ENCODE peak calls at places on chromosomes 7 and 10, in five cellular contexts. One of them, this sample, is unnamed.

GRCh38 chr7:90816511-90817142 is 220.5 kb downstream of the CDK14 start:
- DNase-seq in hepatocyte: peak; percentile 64
- DNase-seq in GM23248: peak; percentile 99
- DNase-seq in Karpas-422: peak; percentile 52
- DNase-seq in OCI-LY7: no peak
- DNase-seq in this sample: peak; percentile 96

GRCh38 chr10:7397049-7397448 is 13.8 kb downstream of the SFMBT2 start:
- DNase-seq in Karpas-422: no peak
- DNase-seq in hepatocyte: no peak
- DNase-seq in GM23248: peak; percentile 44
- DNase-seq in OCI-LY7: no peak
- DNase-seq in this sample: no peak

GRCh38 chr7:26182283-26182682 is 18.3 kb downstream of the HNRNPA2B1 start:
- DNase-seq in hepatocyte: no peak
- DNase-seq in OCI-LY7: no peak
- DNase-seq in Karpas-422: no peak
- DNase-seq in GM23248: no peak
- DNase-seq in this sample: peak; percentile 16

GRCh38 chr10:11180228-11180627 is 162.6 kb downstream of the CELF2 start:
- DNase-seq in Karpas-422: no peak
- DNase-seq in hepatocyte: no peak
- DNase-seq in OCI-LY7: no peak
- DNase-seq in GM23248: no peak
- DNase-seq in this sample: no peak

GRCh38 chr10:80460399-80461207 is 6.5 kb downstream of the TSPAN14 start:
- DNase-seq in hepatocyte: peak; percentile 83
- DNase-seq in Karpas-422: no peak
- DNase-seq in GM23248: peak; percentile 54
- DNase-seq in OCI-LY7: no peak
- DNase-seq in this sample: no peak

GRCh38 chr10:89695307-89695706 is 6.1 kb upstream of the KIF20B start:
- DNase-seq in hepatocyte: peak; percentile 7
- DNase-seq in GM23248: no peak
- DNase-seq in Karpas-422: no peak
- DNase-seq in OCI-LY7: no peak
- DNase-seq in this sample: no peak

GRCh38 chr7:25820432-25821040 is 331.5 kb upstream of the NFE2L3 start:
- DNase-seq in hepatocyte: peak; percentile 23
- DNase-seq in GM23248: peak; percentile 37
- DNase-seq in Karpas-422: peak; percentile 82
- DNase-seq in OCI-LY7: peak; percentile 64
- DNase-seq in this sample: peak; percentile 42

GRCh38 chr10:110175406-110175805 is 32.0 kb upstream of the MXI1 start:
- DNase-seq in GM23248: peak; percentile 26
- DNase-seq in Karpas-422: no peak
- DNase-seq in OCI-LY7: no peak
- DNase-seq in hepatocyte: no peak
- DNase-seq in this sample: peak; percentile 10

GRCh38 chr10:43211030-43211429 is 55.8 kb downstream of the RASGEF1A start:
- DNase-seq in GM23248: peak; percentile 88
- DNase-seq in hepatocyte: peak; percentile 37
- DNase-seq in Karpas-422: no peak
- DNase-seq in OCI-LY7: no peak
- DNase-seq in this sample: peak; percentile 19

GRCh38 chr10:1882168-1882567 is 144.8 kb upstream of the ADARB2 start:
- DNase-seq in GM23248: no peak
- DNase-seq in Karpas-422: no peak
- DNase-seq in hepatocyte: no peak
- DNase-seq in OCI-LY7: no peak
- DNase-seq in this sample: no peak

GRCh38 chr10:99266383-99266782 is 30.7 kb upstream of the HPSE2 start:
- DNase-seq in Karpas-422: no peak
- DNase-seq in OCI-LY7: peak; percentile 65
- DNase-seq in hepatocyte: no peak
- DNase-seq in GM23248: no peak
- DNase-seq in this sample: no peak

GRCh38 chr7:44116789-44117666 is 6.3 kb downstream of the POLD2 start:
- DNase-seq in hepatocyte: no peak
- DNase-seq in GM23248: no peak
- DNase-seq in Karpas-422: no peak
- DNase-seq in OCI-LY7: no peak
- DNase-seq in this sample: no peak

GRCh38 chr10:73625004-73625883 is 16.0 kb downstream of the MYOZ1 start:
- DNase-seq in GM23248: peak; percentile 61
- DNase-seq in hepatocyte: peak; percentile 50
- DNase-seq in Karpas-422: peak; percentile 70
- DNase-seq in OCI-LY7: peak; percentile 41
- DNase-seq in this sample: peak; percentile 92

GRCh38 chr10:116011929-116012328 is 261.1 kb downstream of the GFRA1 start:
- DNase-seq in Karpas-422: no peak
- DNase-seq in hepatocyte: no peak
- DNase-seq in OCI-LY7: no peak
- DNase-seq in GM23248: no peak
- DNase-seq in this sample: no peak

GRCh38 chr10:10564081-10564480 is 453.6 kb upstream of the CELF2 start:
- DNase-seq in Karpas-422: no peak
- DNase-seq in OCI-LY7: no peak
- DNase-seq in GM23248: peak; percentile 82
- DNase-seq in hepatocyte: no peak
- DNase-seq in this sample: no peak

GRCh38 chr10:23171232-23171876 is 20.8 kb upstream of the PTF1A start:
- DNase-seq in Karpas-422: no peak
- DNase-seq in hepatocyte: peak; percentile 75
- DNase-seq in OCI-LY7: no peak
- DNase-seq in GM23248: peak; percentile 68
- DNase-seq in this sample: peak; percentile 35

GRCh38 chr10:42951486-42952251 is 125.2 kb upstream of the RET start:
- DNase-seq in OCI-LY7: no peak
- DNase-seq in GM23248: peak; percentile 6
- DNase-seq in hepatocyte: peak; percentile 42
- DNase-seq in Karpas-422: no peak
- DNase-seq in this sample: peak; percentile 24

GRCh38 chr10:132482090-132482489 is 55.5 kb upstream of the INPP5A start:
- DNase-seq in hepatocyte: peak; percentile 77
- DNase-seq in OCI-LY7: no peak
- DNase-seq in GM23248: peak; percentile 85
- DNase-seq in Karpas-422: no peak
- DNase-seq in this sample: peak; percentile 32

GRCh38 chr10:95909591-95909990 is 1.8 kb downstream of the CC2D2B start:
- DNase-seq in Karpas-422: no peak
- DNase-seq in OCI-LY7: no peak
- DNase-seq in GM23248: no peak
- DNase-seq in hepatocyte: no peak
- DNase-seq in this sample: no peak

GRCh38 chr7:6261699-6262098 is 10.7 kb downstream of the CYTH3 start:
- DNase-seq in GM23248: no peak
- DNase-seq in hepatocyte: no peak
- DNase-seq in Karpas-422: no peak
- DNase-seq in OCI-LY7: no peak
- DNase-seq in this sample: no peak

DNA sequence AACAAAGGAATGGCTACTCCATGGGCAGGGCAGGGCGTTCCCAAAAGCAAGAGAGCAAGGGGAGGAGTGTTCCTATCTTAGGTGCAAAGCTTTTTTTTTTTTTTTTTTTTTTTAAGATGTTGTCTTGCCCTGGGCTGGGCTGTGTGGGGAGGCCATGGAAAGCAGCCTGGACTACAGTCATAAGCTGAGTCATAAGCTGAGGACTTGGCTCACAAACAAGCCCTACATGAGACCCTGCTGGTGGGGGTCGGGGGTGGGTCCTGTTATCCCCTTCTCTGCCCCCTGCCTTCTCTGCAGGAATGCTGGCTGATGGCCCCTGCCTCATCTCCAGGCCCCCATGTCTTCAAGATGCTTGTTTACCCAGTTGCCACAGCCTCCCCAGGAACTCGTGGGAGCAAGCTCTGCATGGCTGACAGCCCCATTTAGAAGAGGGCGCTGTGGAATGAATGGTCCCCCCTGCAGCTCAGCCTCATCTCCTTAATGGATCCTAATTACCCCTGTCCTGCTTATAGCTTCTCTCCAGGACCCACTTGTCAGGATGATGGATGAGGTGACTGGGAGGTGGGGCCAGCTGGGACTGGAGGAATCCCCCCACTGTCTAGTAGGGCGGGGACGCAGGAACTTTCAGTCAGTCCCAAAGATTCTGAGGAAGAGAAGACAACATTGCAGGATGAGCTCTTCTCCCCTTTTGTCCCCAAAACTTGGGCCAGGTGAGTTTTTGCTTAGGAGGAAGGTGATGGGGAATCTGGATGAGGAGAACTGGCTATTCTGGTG is 340.8 kb upstream of the PODXL start:
- DNase-seq in OCI-LY7: no peak
- DNase-seq in Karpas-422: no peak
- DNase-seq in GM23248: peak; percentile 87
- DNase-seq in hepatocyte: no peak
- DNase-seq in this sample: peak; percentile 62
- H3K9me2 ChIP-seq in OCI-LY7: no peaks in the 10 kb centered on the region
- H3K9me2 ChIP-seq in Karpas-422: no peaks in the 10 kb centered on the region
- H3K9me2 ChIP-seq in GM23248: no peaks in the 10 kb centered on the region
- H3K9me2 ChIP-seq in hepatocyte: no peaks in the 10 kb centered on the region
- H3K9me2 ChIP-seq in this sample: no peaks in the 10 kb centered on the region

GRCh38 chr10:69961864-69962745 is 90.5 kb upstream of the MACROH2A2 start:
- DNase-seq in Karpas-422: no peak
- DNase-seq in GM23248: no peak
- DNase-seq in OCI-LY7: no peak
- DNase-seq in hepatocyte: no peak
- DNase-seq in this sample: no peak

GRCh38 chr10:69960606-69961167 is 92.0 kb upstream of the MACROH2A2 start:
- DNase-seq in OCI-LY7: no peak
- DNase-seq in GM23248: no peak
- DNase-seq in hepatocyte: no peak
- DNase-seq in Karpas-422: no peak
- DNase-seq in this sample: no peak

GRCh38 chr10:69962746-69963135 is 89.9 kb upstream of the MACROH2A2 start:
- DNase-seq in OCI-LY7: peak; percentile 33
- DNase-seq in GM23248: no peak
- DNase-seq in Karpas-422: no peak
- DNase-seq in hepatocyte: no peak
- DNase-seq in this sample: no peak

GRCh38 chr10:69959911-69960310 is 92.7 kb upstream of the MACROH2A2 start:
- DNase-seq in GM23248: no peak
- DNase-seq in hepatocyte: no peak
- DNase-seq in Karpas-422: peak; percentile 77
- DNase-seq in OCI-LY7: peak; percentile 67
- DNase-seq in this sample: no peak

DNA sequence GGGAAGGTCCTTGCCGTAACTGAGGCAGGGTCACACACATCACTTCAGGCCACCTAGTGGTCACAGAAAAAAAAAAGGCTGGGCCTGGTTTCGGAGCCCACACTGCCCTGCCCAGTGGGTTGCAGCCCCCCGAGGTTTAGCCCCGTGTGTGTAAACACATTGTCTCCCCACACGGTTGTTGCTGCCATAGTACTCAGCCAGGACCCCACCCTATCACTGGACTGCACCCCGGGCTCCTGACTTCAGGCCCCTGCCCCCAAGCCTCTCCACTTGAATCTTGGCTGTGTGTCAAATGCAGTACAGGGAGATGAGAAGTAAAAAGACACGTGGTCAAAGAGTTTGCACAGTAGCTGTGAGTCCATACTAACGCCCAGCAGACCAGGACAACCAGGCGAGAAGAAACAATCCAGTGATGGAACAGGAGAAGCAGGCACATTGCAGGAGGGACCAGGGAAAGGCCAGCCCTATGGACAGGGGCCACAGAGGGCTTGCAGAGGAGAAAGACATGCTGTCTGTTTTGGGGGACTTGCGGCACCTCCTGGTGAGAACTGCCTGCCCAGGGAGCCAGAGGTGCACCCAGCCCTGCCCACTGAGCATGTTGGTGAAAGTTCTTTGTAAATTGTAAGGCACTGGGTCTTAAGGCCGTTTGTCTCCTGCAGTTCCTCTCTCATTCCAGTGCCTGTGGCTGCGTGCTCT is 91.3 kb upstream of the MACROH2A2 start:
- DNase-seq in GM23248: no peak
- DNase-seq in hepatocyte: peak; percentile 23
- DNase-seq in OCI-LY7: peak; percentile 45
- DNase-seq in Karpas-422: no peak
- DNase-seq in this sample: peak; percentile 32
- H2AFZ ChIP-seq in GM23248: no peak overlapping the region
- H2AFZ ChIP-seq in hepatocyte: no peak overlapping the region
- H2AFZ ChIP-seq in OCI-LY7: peak overlapping the region; percentile 6
- H2AFZ ChIP-seq in Karpas-422: no peak overlapping the region
- H2AFZ ChIP-seq in this sample: no peak overlapping the region

DNA sequence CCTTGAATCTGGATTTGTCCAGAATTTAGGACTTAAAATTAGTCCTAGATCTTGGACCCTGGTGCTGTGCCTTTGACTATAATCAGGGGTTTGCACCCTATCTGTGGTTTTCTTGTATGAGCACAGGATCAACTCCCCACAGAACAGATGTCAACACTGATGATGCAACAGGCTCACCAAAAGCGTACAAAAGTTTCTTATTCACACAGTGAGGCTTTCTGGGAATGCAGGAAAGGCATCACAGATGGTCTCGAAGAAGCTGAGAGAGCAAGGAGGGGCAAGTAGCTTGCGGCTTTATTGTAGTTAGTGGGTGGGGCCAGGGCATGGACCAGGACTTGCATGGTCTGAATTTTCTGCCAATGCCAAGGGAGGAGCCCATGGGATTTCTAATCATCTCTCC is 46.2 kb downstream of the SEC61G start:
- DNase-seq in Karpas-422: no peak
- DNase-seq in hepatocyte: no peak
- DNase-seq in GM23248: no peak
- DNase-seq in OCI-LY7: no peak
- DNase-seq in this sample: no peak
- H3K9me2 ChIP-seq in Karpas-422: no peaks in the 10 kb centered on the region
- H3K9me2 ChIP-seq in hepatocyte: no peaks in the 10 kb centered on the region
- H3K9me2 ChIP-seq in GM23248: no peaks in the 10 kb centered on the region
- H3K9me2 ChIP-seq in OCI-LY7: no peaks in the 10 kb centered on the region
- H3K9me2 ChIP-seq in this sample: no peaks in the 10 kb centered on the region

GRCh38 chr7:7795203-7795602 is 76.8 kb upstream of the RPA3 start:
- DNase-seq in Karpas-422: no peak
- DNase-seq in OCI-LY7: no peak
- DNase-seq in GM23248: no peak
- DNase-seq in hepatocyte: no peak
- DNase-seq in this sample: no peak

GRCh38 chr7:7793921-7794320 is 75.5 kb upstream of the RPA3 start:
- DNase-seq in Karpas-422: no peak
- DNase-seq in GM23248: peak; percentile 13
- DNase-seq in hepatocyte: no peak
- DNase-seq in OCI-LY7: no peak
- DNase-seq in this sample: no peak

GRCh38 chr7:7793249-7793648 is 74.8 kb upstream of the RPA3 start:
- DNase-seq in OCI-LY7: no peak
- DNase-seq in GM23248: no peak
- DNase-seq in hepatocyte: no peak
- DNase-seq in Karpas-422: no peak
- DNase-seq in this sample: no peak

GRCh38 chr7:7798510-7798909 is 80.1 kb upstream of the RPA3 start:
- DNase-seq in GM23248: no peak
- DNase-seq in OCI-LY7: no peak
- DNase-seq in Karpas-422: no peak
- DNase-seq in hepatocyte: no peak
- DNase-seq in this sample: no peak

DNA sequence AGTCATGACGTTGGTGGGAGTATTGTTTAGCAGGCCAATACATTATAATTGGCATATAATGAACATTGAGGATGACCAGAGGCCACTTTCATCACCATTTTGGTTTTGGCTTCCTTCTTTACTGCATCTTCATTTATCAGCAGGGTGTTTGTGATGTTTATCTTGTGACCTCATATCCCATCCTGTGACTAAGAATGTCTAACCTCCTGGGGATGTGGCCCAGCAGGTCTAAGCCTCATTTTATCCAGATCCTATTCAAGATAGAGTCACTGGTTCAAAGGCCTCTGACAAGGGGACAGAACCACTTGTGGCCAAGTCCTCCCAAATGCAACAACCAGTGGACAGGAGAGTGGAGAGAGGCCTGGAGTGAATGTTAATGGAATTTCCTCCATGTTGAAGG is 77.3 kb upstream of the RPA3 start:
- DNase-seq in OCI-LY7: no peak
- DNase-seq in GM23248: peak; percentile 60
- DNase-seq in hepatocyte: peak; percentile 19
- DNase-seq in Karpas-422: no peak
- DNase-seq in this sample: peak; percentile 94
- H2AFZ ChIP-seq in OCI-LY7: no peak overlapping the region
- H2AFZ ChIP-seq in GM23248: no peak overlapping the region
- H2AFZ ChIP-seq in hepatocyte: no peak overlapping the region
- H2AFZ ChIP-seq in Karpas-422: no peak overlapping the region
- H2AFZ ChIP-seq in this sample: no peak overlapping the region